ENCODE peak calls at places on chromosomes 13 and 19, in four cellular contexts. One of them, this sample, is unnamed.

GRCh38 chr19:12703056-12703455 is 6.6 kb upstream of the FBXW9 start:
- DNase-seq in H1: peak; percentile 89
- DNase-seq in GM12878: no peak
- DNase-seq in SK-N-SH: peak; percentile 90
- DNase-seq in this sample: peak; percentile 89

GRCh38 chr19:6458695-6459355 is 767 bp downstream of the SLC25A23 start:
- DNase-seq in H1: no peak
- DNase-seq in GM12878: no peak
- DNase-seq in SK-N-SH: no peak
- DNase-seq in this sample: peak; percentile 25

GRCh38 chr19:48194041-48194871 is 23.8 kb downstream of the ZSWIM9 start:
- DNase-seq in H1: peak; percentile 79
- DNase-seq in GM12878: no peak
- DNase-seq in SK-N-SH: peak; percentile 34
- DNase-seq in this sample: peak; percentile 32

GRCh38 chr13:85597790-85598500 is 201.3 kb downstream of the SLITRK6 start:
- DNase-seq in H1: no peak
- DNase-seq in GM12878: no peak
- DNase-seq in SK-N-SH: no peak
- DNase-seq in this sample: no peak

GRCh38 chr19:8491574-8491973 is 10.9 kb downstream of the PRAM1 start:
- DNase-seq in H1: no peak
- DNase-seq in GM12878: no peak
- DNase-seq in SK-N-SH: no peak
- DNase-seq in this sample: no peak

GRCh38 chr13:36571444-36571843 is 102.4 kb upstream of the SERTM1 start:
- DNase-seq in H1: no peak
- DNase-seq in GM12878: no peak
- DNase-seq in SK-N-SH: no peak
- DNase-seq in this sample: no peak

GRCh38 chr19:31675187-31675913 is 326.1 kb upstream of the TSHZ3 start:
- DNase-seq in H1: no peak
- DNase-seq in GM12878: no peak
- DNase-seq in SK-N-SH: no peak
- DNase-seq in this sample: no peak

GRCh38 chr13:114059428-114059827 is 73.0 kb downstream of the RASA3 start:
- DNase-seq in H1: no peak
- DNase-seq in GM12878: no peak
- DNase-seq in SK-N-SH: no peak
- DNase-seq in this sample: no peak

GRCh38 chr13:112688560-112689497 is 1.0 kb upstream of the ATP11A start:
- DNase-seq in H1: peak; percentile 65
- DNase-seq in GM12878: no peak
- DNase-seq in SK-N-SH: no peak
- DNase-seq in this sample: no peak

GRCh38 chr13:56735537-56735942 is 405.2 kb upstream of the PRR20A start:
- DNase-seq in H1: no peak
- DNase-seq in GM12878: no peak
- DNase-seq in SK-N-SH: no peak
- DNase-seq in this sample: no peak

GRCh38 chr19:6678690-6679109 is 8.7 kb upstream of the TNFSF14 start:
- DNase-seq in H1: no peak
- DNase-seq in GM12878: no peak
- DNase-seq in SK-N-SH: no peak
- DNase-seq in this sample: no peak

GRCh38 chr13:23724196-23724970 is 154.2 kb downstream of the TNFRSF19 start:
- DNase-seq in H1: no peak
- DNase-seq in GM12878: no peak
- DNase-seq in SK-N-SH: no peak
- DNase-seq in this sample: no peak

GRCh38 chr13:98675837-98676236 is 76.6 kb downstream of the SLC15A1 start:
- DNase-seq in H1: no peak
- DNase-seq in GM12878: no peak
- DNase-seq in SK-N-SH: no peak
- DNase-seq in this sample: no peak

GRCh38 chr19:13103585-13103923 is 896 bp upstream of the LYL1 start:
- DNase-seq in H1: no peak
- DNase-seq in GM12878: no peak
- DNase-seq in SK-N-SH: no peak
- DNase-seq in this sample: peak; percentile 42

GRCh38 chr13:35979378-35979911 is 151.7 kb downstream of the DCLK1 start:
- DNase-seq in H1: no peak
- DNase-seq in GM12878: no peak
- DNase-seq in SK-N-SH: no peak
- DNase-seq in this sample: no peak

GRCh38 chr13:51837016-51837415 is 8.0 kb downstream of the TMEM272 start:
- DNase-seq in H1: no peak
- DNase-seq in GM12878: no peak
- DNase-seq in SK-N-SH: no peak
- DNase-seq in this sample: no peak

GRCh38 chr19:55251296-55252081 is 7.3 kb downstream of the PPP6R1 start:
- DNase-seq in H1: no peak
- DNase-seq in GM12878: no peak
- DNase-seq in SK-N-SH: peak; percentile 9
- DNase-seq in this sample: peak; percentile 16

GRCh38 chr19:44303976-44304568 is 753 bp downstream of the ZNF235 start:
- DNase-seq in H1: no peak
- DNase-seq in GM12878: no peak
- DNase-seq in SK-N-SH: peak; percentile 62
- DNase-seq in this sample: peak; percentile 15

GRCh38 chr19:1472227-1473055 is 6.6 kb downstream of the C19orf25 start:
- DNase-seq in H1: no peak
- DNase-seq in GM12878: no peak
- DNase-seq in SK-N-SH: peak; percentile 69
- DNase-seq in this sample: no peak

GRCh38 chr19:11887618-11888531 is at the start of gene ZNF69:
- DNase-seq in H1: peak; percentile 89
- DNase-seq in GM12878: no peak
- DNase-seq in SK-N-SH: peak; percentile 89
- DNase-seq in this sample: peak; percentile 84

GRCh38 chr13:48210178-48210577 is 22.8 kb upstream of the ITM2B start:
- DNase-seq in H1: no peak
- DNase-seq in GM12878: no peak
- DNase-seq in SK-N-SH: no peak
- DNase-seq in this sample: no peak

GRCh38 chr19:4930664-4931063 is 21.4 kb downstream of the UHRF1 start:
- DNase-seq in H1: no peak
- DNase-seq in GM12878: no peak
- DNase-seq in SK-N-SH: no peak
- DNase-seq in this sample: no peak

GRCh38 chr19:43407416-43408005 is 7.2 kb upstream of the TEX101 start:
- DNase-seq in H1: peak; percentile 60
- DNase-seq in GM12878: no peak
- DNase-seq in SK-N-SH: no peak
- DNase-seq in this sample: no peak

GRCh38 chr19:47471381-47471732 is 336 bp downstream of the SLC8A2 start:
- DNase-seq in H1: no peak
- DNase-seq in GM12878: no peak
- DNase-seq in SK-N-SH: no peak
- DNase-seq in this sample: no peak

GRCh38 chr19:4976412-4977298 is 7.7 kb downstream of the KDM4B start:
- DNase-seq in H1: peak; percentile 70
- DNase-seq in GM12878: no peak
- DNase-seq in SK-N-SH: peak; percentile 47
- DNase-seq in this sample: no peak

GRCh38 chr19:40751065-40751923 is at the start of gene SNRPA:
- DNase-seq in H1: peak; percentile 97
- DNase-seq in GM12878: peak; percentile 92
- DNase-seq in SK-N-SH: peak; percentile 90
- DNase-seq in this sample: peak; percentile 98

GRCh38 chr19:36051637-36052036 is 2.4 kb downstream of the THAP8 start:
- DNase-seq in H1: peak; percentile 60
- DNase-seq in GM12878: no peak
- DNase-seq in SK-N-SH: no peak
- DNase-seq in this sample: no peak

GRCh38 chr13:73767747-73768315 is 366.4 kb downstream of the KLF12 start:
- DNase-seq in H1: no peak
- DNase-seq in GM12878: no peak
- DNase-seq in SK-N-SH: peak; percentile 22
- DNase-seq in this sample: peak; percentile 5
- TF ChIP-seq NRF1 in H1: no peak
- TF ChIP-seq NRF1 in GM12878: no peak
- TF ChIP-seq NRF1 in SK-N-SH: no peak
- TF ChIP-seq NRF1 in this sample: no peak

GRCh38 chr13:100195568-100195967 is 106.7 kb downstream of the PCCA start:
- DNase-seq in H1: no peak
- DNase-seq in GM12878: no peak
- DNase-seq in SK-N-SH: no peak
- DNase-seq in this sample: no peak
- TF ChIP-seq JUND in H1: no peak
- TF ChIP-seq JUND in GM12878: no peak
- TF ChIP-seq JUND in SK-N-SH: no peak
- TF ChIP-seq JUND in this sample: no peak

DNA sequence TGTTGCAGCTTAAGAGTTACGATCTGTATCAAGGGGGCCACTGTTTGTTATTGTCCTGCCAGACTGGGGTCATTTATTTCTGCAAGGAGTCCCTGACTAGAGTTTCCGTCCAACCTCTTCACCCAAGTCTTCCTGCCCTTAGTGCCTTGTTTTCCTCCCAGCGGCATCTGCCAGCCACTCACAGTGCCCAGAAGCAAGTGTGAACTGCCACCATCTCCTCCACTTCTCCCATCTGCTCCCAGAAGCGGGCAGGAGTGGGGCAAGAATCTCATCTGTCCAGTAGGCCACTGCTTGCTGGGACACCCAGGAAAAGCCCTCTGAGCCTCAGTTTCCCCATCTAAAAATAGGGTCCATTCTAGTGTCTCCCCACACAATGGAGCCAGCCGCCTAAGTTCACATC is 4.0 kb downstream of the NOVA2 start:
- DNase-seq in H1: no peak
- DNase-seq in GM12878: no peak
- DNase-seq in SK-N-SH: no peak
- DNase-seq in this sample: no peak
- TF ChIP-seq NRF1 in H1: no peak
- TF ChIP-seq NRF1 in GM12878: no peak
- TF ChIP-seq NRF1 in SK-N-SH: no peak
- TF ChIP-seq NRF1 in this sample: no peak

DNA sequence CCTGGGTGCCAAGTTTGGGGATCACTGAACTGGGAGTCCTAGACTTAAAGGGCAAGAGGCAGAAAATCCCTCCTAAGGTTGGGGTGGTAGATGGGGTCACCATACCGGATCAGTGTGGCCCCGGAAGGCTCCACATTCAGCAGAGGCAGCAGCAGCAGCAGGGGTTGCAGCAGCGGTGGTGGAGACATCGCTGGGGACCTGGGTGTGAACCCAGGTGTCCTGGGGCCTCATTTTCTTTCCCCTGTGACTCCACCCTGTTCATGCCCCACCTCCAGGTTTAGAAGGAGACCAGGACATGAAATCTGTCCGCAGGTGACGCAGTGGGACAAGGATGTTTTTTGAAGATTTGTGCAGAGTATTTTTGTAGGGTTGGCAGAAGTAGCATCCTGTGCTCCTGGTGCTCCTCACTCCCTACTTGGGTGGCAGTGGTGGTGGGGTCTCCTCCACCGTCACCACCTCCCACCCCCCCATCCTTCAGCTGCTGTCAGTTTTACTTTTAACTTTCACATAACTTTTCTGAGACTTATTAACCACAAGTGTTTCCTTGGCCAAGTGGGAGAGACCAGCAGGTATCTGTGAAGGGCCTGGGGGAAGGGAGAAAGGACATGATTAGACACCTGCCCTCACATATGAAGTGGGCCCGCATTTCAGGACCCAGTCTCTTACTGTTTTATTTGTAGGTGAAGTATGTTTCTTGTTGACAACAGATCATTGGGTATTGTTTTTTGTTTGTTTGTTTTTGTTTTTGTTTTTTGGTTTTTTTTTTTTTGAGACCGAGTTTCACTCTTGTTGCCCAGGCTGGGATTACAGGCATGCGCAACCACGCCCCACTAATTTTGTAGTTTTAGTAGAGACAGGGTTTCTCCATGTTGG is at the start of gene NAPSA:
- DNase-seq in H1: no peak
- DNase-seq in GM12878: no peak
- DNase-seq in SK-N-SH: no peak
- DNase-seq in this sample: no peak
- TF ChIP-seq JUND in H1: no peak
- TF ChIP-seq JUND in GM12878: no peak
- TF ChIP-seq JUND in SK-N-SH: no peak
- TF ChIP-seq JUND in this sample: no peak

DNA sequence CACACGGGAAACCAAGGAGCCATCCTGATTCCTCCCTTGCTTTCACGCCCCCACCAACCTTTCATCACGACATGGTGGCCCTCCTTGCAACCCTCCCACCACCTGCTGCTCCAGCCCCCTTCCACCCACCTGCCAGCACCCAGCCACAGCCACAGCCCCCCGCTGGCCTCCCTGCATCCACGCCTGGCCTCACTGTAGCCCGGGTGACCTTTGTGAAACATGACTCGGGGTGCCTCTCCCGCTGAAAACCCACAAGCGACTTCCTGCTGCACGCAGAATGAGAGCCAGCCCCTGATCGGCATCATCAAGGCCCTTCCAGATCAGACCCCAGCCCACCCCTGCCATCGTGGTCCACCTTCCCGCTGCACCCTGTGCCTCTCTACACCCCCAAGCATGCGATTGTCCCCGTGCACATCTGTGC is 14.9 kb downstream of the POP4 start:
- DNase-seq in H1: no peak
- DNase-seq in GM12878: no peak
- DNase-seq in SK-N-SH: no peak
- DNase-seq in this sample: no peak
- TF ChIP-seq NRF1 in H1: no peak
- TF ChIP-seq NRF1 in GM12878: no peak
- TF ChIP-seq NRF1 in SK-N-SH: no peak
- TF ChIP-seq NRF1 in this sample: no peak

DNA sequence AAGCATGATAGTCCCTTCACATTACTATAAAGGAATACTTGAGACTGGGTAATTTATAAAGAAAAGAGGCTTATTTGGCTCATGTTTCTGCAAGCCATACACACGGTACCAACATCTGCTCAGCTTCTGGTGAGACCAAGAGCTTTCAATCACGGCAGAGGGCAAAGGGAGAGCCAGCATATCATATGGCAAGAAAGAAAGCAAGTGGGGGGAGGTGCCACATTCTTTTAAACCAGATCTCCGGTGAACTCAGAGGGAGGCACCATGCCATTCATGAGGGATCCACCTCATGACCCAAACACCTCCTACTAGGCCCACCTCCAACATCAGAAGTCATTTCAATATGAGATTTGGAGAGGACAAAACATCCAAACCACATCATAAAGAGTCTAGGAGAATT is 20.3 kb downstream of the XPO4 start:
- DNase-seq in H1: peak; percentile 49
- DNase-seq in GM12878: no peak
- DNase-seq in SK-N-SH: no peak
- DNase-seq in this sample: no peak
- TF ChIP-seq JUND in H1: no peak
- TF ChIP-seq JUND in GM12878: no peak
- TF ChIP-seq JUND in SK-N-SH: no peak
- TF ChIP-seq JUND in this sample: no peak

GRCh38 chr13:62388515-62388914 is 972.9 kb upstream of the PCDH20 start:
- DNase-seq in H1: no peak
- DNase-seq in GM12878: no peak
- DNase-seq in SK-N-SH: no peak
- DNase-seq in this sample: no peak

GRCh38 chr13:62387642-62388041 is 972.0 kb upstream of the PCDH20 start:
- DNase-seq in H1: no peak
- DNase-seq in GM12878: no peak
- DNase-seq in SK-N-SH: peak; percentile 6
- DNase-seq in this sample: no peak
- TF ChIP-seq NRF1 in H1: no peak
- TF ChIP-seq NRF1 in GM12878: no peak
- TF ChIP-seq NRF1 in SK-N-SH: no peak
- TF ChIP-seq NRF1 in this sample: no peak

This sample was measured in K562.